ENCODE peak calls at places on chromosome 21, in eight cellular contexts. One of them, this sample, is unnamed.
A peak's percentile ranks its signal among the peaks of the same experiment; 100 is the strongest.

GRCh38 chr21:42218836-42219605 is at the start of gene ABCG1:
- DNase-seq in effector CD4-positive, alpha-beta T cell: peak; percentile 45
- DNase-seq in GM03348: peak; percentile 52
- DNase-seq in NCI-H1417: peak; percentile 71
- DNase-seq in astrocyte: no peak
- DNase-seq in NAMALWA: peak; percentile 70
- DNase-seq in activated CD4-positive, alpha-beta T cell treated with anti-CD3 and anti-CD28 coated beads, Interleukin-2, amount 50 U/mL, for 1 hour: peak; percentile 63
- DNase-seq in EH: no peak
- DNase-seq in this sample: no peak

GRCh38 chr21:37233551-37234146 is 33.5 kb downstream of the VPS26C start:
- DNase-seq in NAMALWA: no peak
- DNase-seq in activated CD4-positive, alpha-beta T cell treated with anti-CD3 and anti-CD28 coated beads, Interleukin-2, amount 50 U/mL, for 1 hour: no peak
- DNase-seq in EH: no peak
- DNase-seq in NCI-H1417: no peak
- DNase-seq in GM03348: no peak
- DNase-seq in effector CD4-positive, alpha-beta T cell: no peak
- DNase-seq in astrocyte: no peak
- DNase-seq in this sample: no peak

GRCh38 chr21:28069446-28069845 is 923.2 kb downstream of the LTN1 start:
- DNase-seq in NAMALWA: no peak
- DNase-seq in effector CD4-positive, alpha-beta T cell: no peak
- DNase-seq in EH: peak; percentile 64
- DNase-seq in astrocyte: peak; percentile 80
- DNase-seq in GM03348: peak; percentile 48
- DNase-seq in activated CD4-positive, alpha-beta T cell treated with anti-CD3 and anti-CD28 coated beads, Interleukin-2, amount 50 U/mL, for 1 hour: no peak
- DNase-seq in NCI-H1417: no peak
- DNase-seq in this sample: peak; percentile 72

GRCh38 chr21:37829447-37829846 is 86.8 kb downstream of the KCNJ6 start:
- DNase-seq in EH: peak; percentile 69
- DNase-seq in astrocyte: peak; percentile 61
- DNase-seq in NCI-H1417: no peak
- DNase-seq in GM03348: peak; percentile 79
- DNase-seq in activated CD4-positive, alpha-beta T cell treated with anti-CD3 and anti-CD28 coated beads, Interleukin-2, amount 50 U/mL, for 1 hour: no peak
- DNase-seq in NAMALWA: no peak
- DNase-seq in effector CD4-positive, alpha-beta T cell: no peak
- DNase-seq in this sample: peak; percentile 49

GRCh38 chr21:42465008-42465878 is 30.8 kb downstream of the RSPH1 start:
- DNase-seq in effector CD4-positive, alpha-beta T cell: no peak
- DNase-seq in NAMALWA: peak; percentile 45
- DNase-seq in activated CD4-positive, alpha-beta T cell treated with anti-CD3 and anti-CD28 coated beads, Interleukin-2, amount 50 U/mL, for 1 hour: no peak
- DNase-seq in astrocyte: no peak
- DNase-seq in GM03348: no peak
- DNase-seq in EH: no peak
- DNase-seq in NCI-H1417: no peak
- DNase-seq in this sample: no peak

GRCh38 chr21:32073593-32073992 is 200.8 kb downstream of the HUNK start:
- DNase-seq in effector CD4-positive, alpha-beta T cell: no peak
- DNase-seq in activated CD4-positive, alpha-beta T cell treated with anti-CD3 and anti-CD28 coated beads, Interleukin-2, amount 50 U/mL, for 1 hour: no peak
- DNase-seq in EH: no peak
- DNase-seq in NAMALWA: no peak
- DNase-seq in GM03348: no peak
- DNase-seq in astrocyte: no peak
- DNase-seq in NCI-H1417: no peak
- DNase-seq in this sample: no peak

GRCh38 chr21:44049182-44049581 is 37.1 kb downstream of the TRAPPC10 start:
- DNase-seq in GM03348: no peak
- DNase-seq in astrocyte: no peak
- DNase-seq in effector CD4-positive, alpha-beta T cell: no peak
- DNase-seq in activated CD4-positive, alpha-beta T cell treated with anti-CD3 and anti-CD28 coated beads, Interleukin-2, amount 50 U/mL, for 1 hour: no peak
- DNase-seq in NAMALWA: no peak
- DNase-seq in EH: no peak
- DNase-seq in NCI-H1417: no peak
- DNase-seq in this sample: no peak

GRCh38 chr21:16912075-16912474 is 600.8 kb upstream of the CXADR start:
- DNase-seq in GM03348: peak; percentile 33
- DNase-seq in NAMALWA: no peak
- DNase-seq in NCI-H1417: no peak
- DNase-seq in effector CD4-positive, alpha-beta T cell: no peak
- DNase-seq in activated CD4-positive, alpha-beta T cell treated with anti-CD3 and anti-CD28 coated beads, Interleukin-2, amount 50 U/mL, for 1 hour: no peak
- DNase-seq in astrocyte: peak; percentile 84
- DNase-seq in EH: no peak
- DNase-seq in this sample: peak; percentile 33

GRCh38 chr21:15560383-15561056 is 169.3 kb upstream of the USP25 start:
- DNase-seq in NAMALWA: no peak
- DNase-seq in GM03348: peak; percentile 7
- DNase-seq in NCI-H1417: no peak
- DNase-seq in activated CD4-positive, alpha-beta T cell treated with anti-CD3 and anti-CD28 coated beads, Interleukin-2, amount 50 U/mL, for 1 hour: no peak
- DNase-seq in effector CD4-positive, alpha-beta T cell: no peak
- DNase-seq in EH: no peak
- DNase-seq in astrocyte: peak; percentile 2
- DNase-seq in this sample: no peak

GRCh38 chr21:39107739-39108138 is 75.5 kb downstream of the PSMG1 start:
- DNase-seq in NAMALWA: no peak
- DNase-seq in NCI-H1417: no peak
- DNase-seq in astrocyte: no peak
- DNase-seq in EH: no peak
- DNase-seq in effector CD4-positive, alpha-beta T cell: no peak
- DNase-seq in activated CD4-positive, alpha-beta T cell treated with anti-CD3 and anti-CD28 coated beads, Interleukin-2, amount 50 U/mL, for 1 hour: no peak
- DNase-seq in GM03348: peak; percentile 2
- DNase-seq in this sample: no peak

GRCh38 chr21:45381865-45382697 is 22.9 kb upstream of the COL18A1 start:
- DNase-seq in astrocyte: no peak
- DNase-seq in NAMALWA: no peak
- DNase-seq in effector CD4-positive, alpha-beta T cell: no peak
- DNase-seq in NCI-H1417: no peak
- DNase-seq in GM03348: no peak
- DNase-seq in EH: no peak
- DNase-seq in activated CD4-positive, alpha-beta T cell treated with anti-CD3 and anti-CD28 coated beads, Interleukin-2, amount 50 U/mL, for 1 hour: no peak
- DNase-seq in this sample: no peak

GRCh38 chr21:35428489-35428888 is 379.4 kb upstream of the RUNX1 start:
- DNase-seq in effector CD4-positive, alpha-beta T cell: peak; percentile 9
- DNase-seq in astrocyte: peak; percentile 29
- DNase-seq in NAMALWA: no peak
- DNase-seq in NCI-H1417: no peak
- DNase-seq in GM03348: peak; percentile 67
- DNase-seq in activated CD4-positive, alpha-beta T cell treated with anti-CD3 and anti-CD28 coated beads, Interleukin-2, amount 50 U/mL, for 1 hour: peak; percentile 43
- DNase-seq in EH: peak; percentile 42
- DNase-seq in this sample: no peak

GRCh38 chr21:35335951-35336446 is 286.9 kb upstream of the RUNX1 start:
- DNase-seq in NAMALWA: no peak
- DNase-seq in effector CD4-positive, alpha-beta T cell: no peak
- DNase-seq in GM03348: no peak
- DNase-seq in EH: no peak
- DNase-seq in activated CD4-positive, alpha-beta T cell treated with anti-CD3 and anti-CD28 coated beads, Interleukin-2, amount 50 U/mL, for 1 hour: no peak
- DNase-seq in astrocyte: no peak
- DNase-seq in NCI-H1417: peak; percentile 50
- DNase-seq in this sample: no peak

GRCh38 chr21:45531393-45532215 is 10.6 kb downstream of the SLC19A1 start:
- DNase-seq in activated CD4-positive, alpha-beta T cell treated with anti-CD3 and anti-CD28 coated beads, Interleukin-2, amount 50 U/mL, for 1 hour: no peak
- DNase-seq in GM03348: no peak
- DNase-seq in EH: no peak
- DNase-seq in NAMALWA: no peak
- DNase-seq in effector CD4-positive, alpha-beta T cell: no peak
- DNase-seq in astrocyte: no peak
- DNase-seq in NCI-H1417: no peak
- DNase-seq in this sample: no peak

GRCh38 chr21:36917487-36918158 is 48.8 kb downstream of the HLCS start:
- DNase-seq in effector CD4-positive, alpha-beta T cell: no peak
- DNase-seq in activated CD4-positive, alpha-beta T cell treated with anti-CD3 and anti-CD28 coated beads, Interleukin-2, amount 50 U/mL, for 1 hour: no peak
- DNase-seq in GM03348: peak; percentile 42
- DNase-seq in astrocyte: peak; percentile 35
- DNase-seq in NCI-H1417: no peak
- DNase-seq in NAMALWA: peak; percentile 9
- DNase-seq in EH: peak; percentile 51
- DNase-seq in this sample: peak; percentile 26

GRCh38 chr21:31426235-31426797 is 82.3 kb upstream of the TIAM1 start:
- DNase-seq in GM03348: no peak
- DNase-seq in NCI-H1417: no peak
- DNase-seq in astrocyte: peak; percentile 89
- DNase-seq in activated CD4-positive, alpha-beta T cell treated with anti-CD3 and anti-CD28 coated beads, Interleukin-2, amount 50 U/mL, for 1 hour: no peak
- DNase-seq in EH: no peak
- DNase-seq in NAMALWA: no peak
- DNase-seq in effector CD4-positive, alpha-beta T cell: no peak
- DNase-seq in this sample: no peak